ENCODE peak calls at places on chromosomes 16 and 17, in four cellular contexts. L is stimulated activated naive B cell treated with anti-CD40 and anti-IgM and Interleukin-4, amounts not matched to agents 10 μg/mL and 1 μg/mL and 100 μg/mL, for 72 hours; D is NCI-H1048; U is cardiac muscle cell. W is an unnamed sample.

GRCh38 chr17:76585048-76585648 is 512 bp downstream of the ST6GALNAC2 start:
- DNase-seq in L (no peak), D (peak), U (peak), W (no peak)

GRCh38 chr16:1154291-1154886 is 1.5 kb downstream of the CACNA1H start:
- DNase-seq in L (no peak), D (no peak), U (no peak), W (no peak)

GRCh38 chr16:2520784-2521577 is 810 bp downstream of the AMDHD2 start:
- DNase-seq in L (peak), D (no peak), U (no peak), W (no peak)

GRCh38 chr16:11914759-11915643 is 755 bp downstream of the GSPT1 start:
- DNase-seq in L (peak), D (no peak), U (peak), W (no peak)

GRCh38 chr17:8359769-8360168 is 16.7 kb downstream of the KRABD2 start:
- DNase-seq in L (no peak), D (no peak), U (no peak), W (no peak)

GRCh38 chr17:8762012-8762411 is 3.7 kb upstream of the SPDYE4 start:
- DNase-seq in L (no peak), D (no peak), U (no peak), W (no peak)

GRCh38 chr16:57128787-57129389 is 36.5 kb downstream of the CPNE2 start:
- DNase-seq in L (no peak), D (no peak), U (no peak), W (no peak)

GRCh38 chr17:31531336-31532160 is 140.1 kb downstream of the RAB11FIP4 start:
- DNase-seq in L (no peak), D (no peak), U (no peak), W (no peak)

GRCh38 chr17:6489016-6489550 is 44.8 kb downstream of the PIMREG start:
- DNase-seq in L (no peak), D (no peak), U (no peak), W (no peak)

GRCh38 chr17:17784599-17785264 is 52.1 kb downstream of the SREBF1 start:
- DNase-seq in L (no peak), D (no peak), U (no peak), W (no peak)

GRCh38 chr17:46097497-46097896 is 95.7 kb downstream of the KANSL1 start:
- DNase-seq in L (no peak), D (no peak), U (no peak), W (no peak)

W was measured in NCI-H1417 treated with DMSO at 0.1 percent for 48 hours.